ENCODE peak calls at places on chromosomes 13 and 19, in ten cellular contexts. One of them, this sample, is unnamed.

GRCh38 chr13:42947925-42948324 is 44.1 kb downstream of the EPSTI1 start:
- DNase-seq in esophagus squamous epithelium: no peak
- DNase-seq in HepG2: no peak
- DNase-seq in body of pancreas: no peak
- DNase-seq in vagina: no peak
- DNase-seq in lower leg skin: no peak
- DNase-seq in thyroid gland: no peak
- DNase-seq in uterus: no peak
- DNase-seq in HCT116: no peak
- DNase-seq in IMR-90: no peak
- DNase-seq in this sample: no peak

GRCh38 chr13:81326913-81327312 is 986.0 kb upstream of the SPRY2 start:
- DNase-seq in uterus: no peak
- DNase-seq in IMR-90: no peak
- DNase-seq in vagina: no peak
- DNase-seq in body of pancreas: no peak
- DNase-seq in HCT116: no peak
- DNase-seq in lower leg skin: no peak
- DNase-seq in thyroid gland: no peak
- DNase-seq in esophagus squamous epithelium: no peak
- DNase-seq in HepG2: no peak
- DNase-seq in this sample: no peak

GRCh38 chr19:11422163-11423068 is 3.3 kb upstream of the RGL3 start:
- DNase-seq in HCT116: no peak
- DNase-seq in esophagus squamous epithelium: peak; percentile 23
- DNase-seq in thyroid gland: peak; percentile 89
- DNase-seq in uterus: peak; percentile 55
- DNase-seq in vagina: no peak
- DNase-seq in HepG2: no peak
- DNase-seq in lower leg skin: peak; percentile 85
- DNase-seq in body of pancreas: peak; percentile 80
- DNase-seq in IMR-90: no peak
- DNase-seq in this sample: no peak

GRCh38 chr13:27012482-27013197 is 159.0 kb downstream of the USP12 start:
- DNase-seq in HCT116: no peak
- DNase-seq in esophagus squamous epithelium: no peak
- DNase-seq in IMR-90: peak; percentile 89
- DNase-seq in vagina: no peak
- DNase-seq in uterus: no peak
- DNase-seq in HepG2: no peak
- DNase-seq in lower leg skin: no peak
- DNase-seq in body of pancreas: no peak
- DNase-seq in thyroid gland: no peak
- DNase-seq in this sample: no peak

GRCh38 chr13:34462843-34463242 is 479.2 kb upstream of the NBEA start:
- DNase-seq in IMR-90: peak; percentile 22
- DNase-seq in HepG2: no peak
- DNase-seq in esophagus squamous epithelium: no peak
- DNase-seq in uterus: no peak
- DNase-seq in body of pancreas: no peak
- DNase-seq in vagina: no peak
- DNase-seq in lower leg skin: no peak
- DNase-seq in thyroid gland: no peak
- DNase-seq in HCT116: peak; percentile 51
- DNase-seq in this sample: peak; percentile 10

GRCh38 chr19:35268546-35269424 is at the start of gene USF2:
- DNase-seq in esophagus squamous epithelium: no peak
- DNase-seq in lower leg skin: peak; percentile 51
- DNase-seq in thyroid gland: peak; percentile 82
- DNase-seq in vagina: no peak
- DNase-seq in body of pancreas: peak; percentile 79
- DNase-seq in HCT116: peak; percentile 26
- DNase-seq in IMR-90: peak; percentile 61
- DNase-seq in HepG2: peak; percentile 72
- DNase-seq in uterus: peak; percentile 67
- DNase-seq in this sample: peak; percentile 95

GRCh38 chr19:46453661-46454060 is 17.7 kb downstream of the PNMA8A start:
- DNase-seq in lower leg skin: peak; percentile 43
- DNase-seq in HCT116: no peak
- DNase-seq in uterus: no peak
- DNase-seq in body of pancreas: no peak
- DNase-seq in HepG2: no peak
- DNase-seq in thyroid gland: peak; percentile 62
- DNase-seq in vagina: no peak
- DNase-seq in esophagus squamous epithelium: no peak
- DNase-seq in IMR-90: no peak
- DNase-seq in this sample: no peak

GRCh38 chr19:55340144-55340783 is 588 bp downstream of the KMT5C start:
- DNase-seq in thyroid gland: no peak
- DNase-seq in HCT116: no peak
- DNase-seq in IMR-90: no peak
- DNase-seq in HepG2: no peak
- DNase-seq in esophagus squamous epithelium: no peak
- DNase-seq in vagina: no peak
- DNase-seq in body of pancreas: peak; percentile 38
- DNase-seq in lower leg skin: no peak
- DNase-seq in uterus: no peak
- DNase-seq in this sample: no peak

GRCh38 chr19:13833330-13834265 is 38.4 kb downstream of the ZSWIM4 start:
- DNase-seq in body of pancreas: peak; percentile 95
- DNase-seq in vagina: peak; percentile 93
- DNase-seq in HepG2: peak; percentile 84
- DNase-seq in IMR-90: peak; percentile 86
- DNase-seq in esophagus squamous epithelium: peak; percentile 60
- DNase-seq in HCT116: no peak
- DNase-seq in uterus: peak; percentile 96
- DNase-seq in thyroid gland: peak; percentile 99
- DNase-seq in lower leg skin: peak; percentile 93
- DNase-seq in this sample: peak; percentile 82

GRCh38 chr19:3336680-3337523 is 29.5 kb upstream of the NFIC start:
- DNase-seq in IMR-90: peak; percentile 48
- DNase-seq in HCT116: no peak
- DNase-seq in thyroid gland: peak; percentile 99
- DNase-seq in body of pancreas: peak; percentile 99
- DNase-seq in esophagus squamous epithelium: no peak
- DNase-seq in uterus: peak; percentile 91
- DNase-seq in HepG2: peak; percentile 24
- DNase-seq in vagina: peak; percentile 94
- DNase-seq in lower leg skin: peak; percentile 77
- DNase-seq in this sample: no peak

GRCh38 chr13:78743972-78744371 is 85.0 kb upstream of the OBI1 start:
- DNase-seq in esophagus squamous epithelium: no peak
- DNase-seq in HCT116: no peak
- DNase-seq in body of pancreas: no peak
- DNase-seq in vagina: no peak
- DNase-seq in HepG2: no peak
- DNase-seq in lower leg skin: no peak
- DNase-seq in uterus: no peak
- DNase-seq in thyroid gland: no peak
- DNase-seq in IMR-90: no peak
- DNase-seq in this sample: no peak

GRCh38 chr13:24279267-24279666 is 30.1 kb upstream of the C1QTNF9 start:
- DNase-seq in esophagus squamous epithelium: no peak
- DNase-seq in vagina: no peak
- DNase-seq in body of pancreas: no peak
- DNase-seq in HCT116: no peak
- DNase-seq in lower leg skin: no peak
- DNase-seq in IMR-90: no peak
- DNase-seq in HepG2: no peak
- DNase-seq in uterus: no peak
- DNase-seq in thyroid gland: no peak
- DNase-seq in this sample: no peak

GRCh38 chr19:4337906-4338440 is 654 bp downstream of the STAP2 start:
- DNase-seq in HepG2: peak; percentile 76
- DNase-seq in IMR-90: no peak
- DNase-seq in HCT116: no peak
- DNase-seq in body of pancreas: no peak
- DNase-seq in uterus: no peak
- DNase-seq in thyroid gland: peak; percentile 53
- DNase-seq in lower leg skin: no peak
- DNase-seq in vagina: no peak
- DNase-seq in esophagus squamous epithelium: no peak
- DNase-seq in this sample: no peak

GRCh38 chr13:79030513-79030912 is 371.6 kb upstream of the OBI1 start:
- DNase-seq in uterus: no peak
- DNase-seq in thyroid gland: no peak
- DNase-seq in esophagus squamous epithelium: no peak
- DNase-seq in HepG2: no peak
- DNase-seq in IMR-90: no peak
- DNase-seq in vagina: no peak
- DNase-seq in HCT116: no peak
- DNase-seq in body of pancreas: no peak
- DNase-seq in lower leg skin: no peak
- DNase-seq in this sample: no peak

GRCh38 chr13:39283062-39283461 is 244.8 kb downstream of the NHLRC3 start:
- DNase-seq in lower leg skin: no peak
- DNase-seq in HCT116: no peak
- DNase-seq in IMR-90: no peak
- DNase-seq in body of pancreas: no peak
- DNase-seq in uterus: no peak
- DNase-seq in esophagus squamous epithelium: no peak
- DNase-seq in thyroid gland: no peak
- DNase-seq in HepG2: no peak
- DNase-seq in vagina: no peak
- DNase-seq in this sample: no peak

GRCh38 chr13:33040116-33040515 is 23.9 kb downstream of the KL start:
- DNase-seq in body of pancreas: no peak
- DNase-seq in esophagus squamous epithelium: no peak
- DNase-seq in uterus: no peak
- DNase-seq in vagina: no peak
- DNase-seq in lower leg skin: no peak
- DNase-seq in thyroid gland: no peak
- DNase-seq in HCT116: no peak
- DNase-seq in IMR-90: no peak
- DNase-seq in HepG2: no peak
- DNase-seq in this sample: no peak

GRCh38 chr19:58154679-58155648 is 4.4 kb upstream of the ZNF329 start:
- DNase-seq in vagina: peak; percentile 90
- DNase-seq in IMR-90: peak; percentile 91
- DNase-seq in uterus: peak; percentile 98
- DNase-seq in esophagus squamous epithelium: peak; percentile 61
- DNase-seq in body of pancreas: peak; percentile 95
- DNase-seq in HCT116: no peak
- DNase-seq in HepG2: peak; percentile 88
- DNase-seq in thyroid gland: peak; percentile 98
- DNase-seq in lower leg skin: peak; percentile 91
- DNase-seq in this sample: peak; percentile 85
- TF ChIP-seq POLR2A in vagina: no peak
- TF ChIP-seq POLR2A in IMR-90: peak; percentile 62
- TF ChIP-seq POLR2A in uterus: peak; percentile 69
- TF ChIP-seq POLR2A in esophagus squamous epithelium: peak; percentile 56
- TF ChIP-seq POLR2A in body of pancreas: peak; percentile 85
- TF ChIP-seq POLR2A in HCT116: no peak
- TF ChIP-seq POLR2A in HepG2: peak; percentile 79
- TF ChIP-seq POLR2A in thyroid gland: peak; percentile 18
- TF ChIP-seq POLR2A in lower leg skin: no peak
- TF ChIP-seq POLR2A in this sample: peak; percentile 75

DNA sequence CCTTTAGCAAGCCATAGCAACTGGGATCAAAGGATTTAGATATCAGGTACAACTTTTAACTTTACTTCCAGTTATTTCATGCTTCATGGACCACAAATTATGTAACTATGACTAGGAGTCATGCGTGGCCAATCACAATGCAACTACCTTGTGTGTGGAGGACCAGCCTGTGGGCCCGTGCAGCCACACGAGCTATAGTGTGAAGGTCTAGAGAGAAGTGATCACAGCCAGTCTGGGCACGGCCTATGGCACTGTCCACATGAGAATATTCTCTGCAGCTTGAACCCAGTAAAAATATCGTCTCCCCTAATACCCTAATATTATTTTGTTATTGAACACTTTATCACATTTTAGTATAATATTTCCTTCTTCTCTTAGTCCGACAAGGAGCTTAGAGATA is 464.9 kb upstream of the MIR17HG start:
- DNase-seq in HepG2: no peak
- DNase-seq in IMR-90: no peak
- DNase-seq in vagina: no peak
- DNase-seq in uterus: no peak
- DNase-seq in esophagus squamous epithelium: no peak
- DNase-seq in HCT116: no peak
- DNase-seq in lower leg skin: no peak
- DNase-seq in thyroid gland: no peak
- DNase-seq in body of pancreas: no peak
- DNase-seq in this sample: no peak
- TF ChIP-seq POLR2A in HepG2: no peak
- TF ChIP-seq POLR2A in IMR-90: no peak
- TF ChIP-seq POLR2A in vagina: no peak
- TF ChIP-seq POLR2A in uterus: no peak
- TF ChIP-seq POLR2A in esophagus squamous epithelium: no peak
- TF ChIP-seq POLR2A in HCT116: no peak
- TF ChIP-seq POLR2A in lower leg skin: no peak
- TF ChIP-seq POLR2A in thyroid gland: no peak
- TF ChIP-seq POLR2A in body of pancreas: no peak
- TF ChIP-seq POLR2A in this sample: no peak

DNA sequence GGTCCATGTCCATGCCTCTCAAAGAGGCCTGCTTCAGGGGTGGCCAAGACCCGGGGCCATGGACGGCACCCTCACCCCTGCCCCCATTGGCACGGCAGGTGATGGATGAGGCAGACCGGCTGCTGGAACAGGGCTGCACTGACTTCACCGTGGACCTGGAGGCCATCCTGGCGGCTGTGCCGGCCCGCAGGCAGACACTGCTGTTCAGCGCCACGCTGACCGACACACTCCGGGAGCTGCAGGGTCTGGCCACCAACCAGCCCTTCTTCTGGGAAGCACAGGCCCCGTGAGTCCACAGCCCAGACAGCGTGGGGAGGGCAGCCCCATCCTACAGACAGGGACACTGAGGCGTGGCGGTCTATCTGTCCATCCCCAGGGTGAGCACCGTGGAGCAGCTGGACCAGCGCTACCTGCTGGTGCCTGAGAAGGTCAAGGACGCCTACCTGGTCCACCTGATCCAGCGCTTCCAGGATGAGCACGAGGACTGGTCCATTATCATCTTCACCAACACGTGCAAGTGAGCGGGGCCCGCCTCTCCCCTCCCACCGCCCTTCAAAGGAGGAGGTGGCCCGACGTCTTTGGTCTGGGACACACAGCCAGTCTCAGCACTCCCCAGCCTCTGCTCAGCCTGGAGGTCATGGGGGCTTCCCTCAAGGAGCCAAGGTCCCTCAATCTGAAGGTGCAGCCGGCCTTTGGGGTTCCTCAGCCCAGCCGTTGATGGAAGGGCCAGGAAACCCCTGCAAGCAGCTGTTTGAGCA is 2.9 kb downstream of the DDX49 start:
- DNase-seq in IMR-90: no peak
- DNase-seq in esophagus squamous epithelium: no peak
- DNase-seq in vagina: no peak
- DNase-seq in HCT116: no peak
- DNase-seq in lower leg skin: no peak
- DNase-seq in body of pancreas: no peak
- DNase-seq in thyroid gland: no peak
- DNase-seq in uterus: no peak
- DNase-seq in HepG2: no peak
- DNase-seq in this sample: no peak
- TF ChIP-seq POLR2A in IMR-90: no peak
- TF ChIP-seq POLR2A in esophagus squamous epithelium: no peak
- TF ChIP-seq POLR2A in vagina: no peak
- TF ChIP-seq POLR2A in HCT116: no peak
- TF ChIP-seq POLR2A in lower leg skin: no peak
- TF ChIP-seq POLR2A in body of pancreas: no peak
- TF ChIP-seq POLR2A in thyroid gland: no peak
- TF ChIP-seq POLR2A in uterus: no peak
- TF ChIP-seq POLR2A in HepG2: peak; percentile 29
- TF ChIP-seq POLR2A in this sample: no peak

GRCh38 chr13:44040754-44041100 is 161.0 kb downstream of the LACC1 start:
- DNase-seq in lower leg skin: no peak
- DNase-seq in thyroid gland: no peak
- DNase-seq in IMR-90: peak; percentile 48
- DNase-seq in uterus: no peak
- DNase-seq in vagina: no peak
- DNase-seq in body of pancreas: no peak
- DNase-seq in esophagus squamous epithelium: no peak
- DNase-seq in HCT116: no peak
- DNase-seq in HepG2: no peak
- DNase-seq in this sample: no peak
- TF ChIP-seq POLR2A in lower leg skin: no peak
- TF ChIP-seq POLR2A in thyroid gland: no peak
- TF ChIP-seq POLR2A in IMR-90: no peak
- TF ChIP-seq POLR2A in uterus: no peak
- TF ChIP-seq POLR2A in vagina: no peak
- TF ChIP-seq POLR2A in body of pancreas: no peak
- TF ChIP-seq POLR2A in esophagus squamous epithelium: no peak
- TF ChIP-seq POLR2A in HCT116: no peak
- TF ChIP-seq POLR2A in HepG2: no peak
- TF ChIP-seq POLR2A in this sample: no peak

This sample was measured in H54.